ENCODE peak calls at places on chromosome 20, in five cellular contexts. O is HepG2, T is A549, W is WTC11, N is K562. H is an unnamed sample.

GRCh38 chr20:55103188-55103587 is 627.8 kb downstream of the DOK5 start:
- DNase-seq in O (no peak), T (no peak), W (no peak), N (peak; percentile 80), H (no peak)

GRCh38 chr20:12355185-12355584 is 437.5 kb downstream of the BTBD3 start:
- DNase-seq in O (no peak), T (no peak), W (no peak), N (no peak), H (no peak)

GRCh38 chr20:64239449-64240242 is 15.9 kb upstream of the PCMTD2 start:
- DNase-seq in O (no peak), T (no peak), W (no peak), N (no peak), H (no peak)

GRCh38 chr20:46206025-46206424 is 87.9 kb downstream of the CD40 start:
- DNase-seq in O (no peak), T (no peak), W (no peak), N (peak; percentile 70), H (peak; percentile 12)

GRCh38 chr20:48823476-48823875 is 4.3 kb downstream of the PREX1 start:
- DNase-seq in O (no peak), T (no peak), W (no peak), N (no peak), H (no peak)

GRCh38 chr20:32510120-32510600 is 75.0 kb downstream of the NOL4L start:
- DNase-seq in O (no peak), T (no peak), W (no peak), N (no peak), H (no peak)

GRCh38 chr20:22781869-22782268 is 197.5 kb upstream of the FOXA2 start:
- DNase-seq in O (no peak), T (no peak), W (no peak), N (no peak), H (no peak)

GRCh38 chr20:47929368-47930115 is 144.3 kb upstream of the SULF2 start:
- DNase-seq in O (no peak), T (no peak), W (no peak), N (no peak), H (no peak)

GRCh38 chr20:12570371-12570770 is 438.4 kb upstream of the SPTLC3 start:
- DNase-seq in O (peak; percentile 76), T (peak; percentile 58), W (peak; percentile 71), N (no peak), H (no peak)

GRCh38 chr20:57478176-57478575 is 46.8 kb downstream of the CTCFL start:
- DNase-seq in O (no peak), T (no peak), W (no peak), N (no peak), H (no peak)

GRCh38 chr20:52493177-52493711 is 301.7 kb upstream of the ZFP64 start:
- DNase-seq in O (no peak), T (no peak), W (no peak), N (no peak), H (no peak)

GRCh38 chr20:24773751-24774201 is 175.3 kb upstream of the CST7 start:
- DNase-seq in O (no peak), T (peak; percentile 73), W (no peak), N (no peak), H (peak; percentile 15)

GRCh38 chr20:21511850-21512633 is 1.8 kb downstream of the NKX2-2 start:
- DNase-seq in O (no peak), T (no peak), W (peak; percentile 57), N (no peak), H (no peak)

GRCh38 chr20:46312075-46312944 is 4.0 kb upstream of the CDH22 start:
- DNase-seq in O (peak; percentile 24), T (no peak), W (peak; percentile 84), N (peak; percentile 74), H (no peak)

GRCh38 chr20:24097051-24097450 is 108.5 kb upstream of the GGTLC1 start:
- DNase-seq in O (no peak), T (no peak), W (no peak), N (no peak), H (no peak)

GRCh38 chr20:13199279-13199678 is 21.8 kb upstream of the ISM1 start:
- DNase-seq in O (no peak), T (no peak), W (no peak), N (no peak), H (no peak)

GRCh38 chr20:53088786-53089185 is 116.6 kb downstream of the TSHZ2 start:
- DNase-seq in O (no peak), T (no peak), W (no peak), N (no peak), H (no peak)

GRCh38 chr20:8764289-8764962 is 304.5 kb upstream of the PLCB4 start:
- DNase-seq in O (no peak), T (no peak), W (no peak), N (no peak), H (no peak)

GRCh38 chr20:53750827-53751393 is 157.3 kb upstream of the ZNF217 start:
- DNase-seq in O (no peak), T (no peak), W (no peak), N (no peak), H (peak; percentile 69)

GRCh38 chr20:25058051-25058796 is at the start of gene ACSS1:
- DNase-seq in O (no peak), T (peak; percentile 54), W (peak; percentile 36), N (no peak), H (peak; percentile 62)

GRCh38 chr20:5191829-5192569 is 65.2 kb downstream of the CDS2 start:
- DNase-seq in O (peak; percentile 90), T (peak; percentile 81), W (peak; percentile 16), N (peak; percentile 59), H (peak; percentile 61)

GRCh38 chr20:34907616-34908469 is 31.4 kb downstream of the ACSS2 start:
- DNase-seq in O (peak; percentile 26), T (peak; percentile 74), W (no peak), N (no peak), H (no peak)

GRCh38 chr20:48983423-48984400 is 62.2 kb downstream of the ARFGEF2 start:
- DNase-seq in O (no peak), T (peak; percentile 66), W (no peak), N (peak; percentile 21), H (no peak)

GRCh38 chr20:51647674-51648570 is 105.4 kb upstream of the NFATC2 start:
- DNase-seq in O (peak; percentile 39), T (no peak), W (no peak), N (no peak), H (no peak)

GRCh38 chr20:22825076-22825475 is 210.0 kb upstream of the SSTR4 start:
- DNase-seq in O (no peak), T (no peak), W (no peak), N (no peak), H (no peak)

GRCh38 chr20:6626805-6627204 is 140.7 kb upstream of the BMP2 start:
- DNase-seq in O (peak; percentile 18), T (no peak), W (peak; percentile 55), N (no peak), H (no peak)

GRCh38 chr20:6629564-6629963 is 137.9 kb upstream of the BMP2 start:
- DNase-seq in O (no peak), T (no peak), W (no peak), N (no peak), H (no peak)

GRCh38 chr20:6635034-6635736 is 132.3 kb upstream of the BMP2 start:
- DNase-seq in O (no peak), T (no peak), W (no peak), N (no peak), H (no peak)

GRCh38 chr20:6632187-6632586 is 135.3 kb upstream of the BMP2 start:
- DNase-seq in O (peak; percentile 25), T (no peak), W (no peak), N (no peak), H (no peak)

GRCh38 chr20:6630494-6630893 is 137.0 kb upstream of the BMP2 start:
- DNase-seq in O (no peak), T (no peak), W (no peak), N (no peak), H (no peak)
- TF ChIP-seq ESRRA in O (no peak), T (no peak), W (no peak), N (no peak), H (no peak)

DNA sequence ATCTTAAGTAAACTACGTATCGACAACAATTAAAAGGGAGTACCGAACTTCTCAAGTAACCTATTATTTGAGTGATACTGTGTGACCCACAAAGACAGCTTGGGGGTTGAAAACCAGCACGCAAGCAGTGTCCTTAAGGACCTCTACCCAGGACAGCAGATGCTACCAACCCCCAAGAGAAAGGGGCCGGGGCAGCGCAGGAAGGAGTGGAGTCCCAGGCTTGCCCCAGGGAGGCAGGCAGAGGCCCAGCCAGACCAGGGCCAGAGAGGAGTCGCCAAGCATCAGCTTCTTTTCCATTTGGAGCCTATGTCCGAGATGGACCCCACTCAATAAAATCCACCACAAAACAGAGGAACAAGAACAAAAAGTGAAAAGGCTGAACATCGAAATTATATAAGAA is 11.9 kb downstream of the DIDO1 start:
- DNase-seq in O (no peak), T (no peak), W (no peak), N (no peak), H (no peak)
- TF ChIP-seq ESRRA in O (no peak), T (no peak), W (no peak), N (no peak), H (no peak)

DNA sequence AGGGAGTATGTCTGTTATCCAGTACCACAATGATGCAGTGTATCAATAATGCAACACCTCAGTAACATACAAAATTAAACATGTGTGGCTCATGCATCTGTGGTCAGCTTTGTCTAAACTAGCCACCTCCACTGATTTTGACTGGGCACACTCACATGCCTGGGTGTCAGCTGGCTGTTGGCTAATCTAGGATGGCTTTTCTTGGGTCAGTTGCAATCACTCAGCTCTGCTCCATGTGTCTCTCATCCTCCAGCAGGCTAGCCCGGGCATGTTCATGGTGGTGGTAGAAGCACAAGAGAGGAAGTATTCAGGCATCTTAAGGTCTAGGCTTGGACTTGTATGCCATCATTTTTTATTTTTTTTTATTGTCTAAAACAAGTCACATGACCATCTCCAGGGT is 59.3 kb upstream of the JAG1 start:
- DNase-seq in O (no peak), T (no peak), W (no peak), N (no peak), H (no peak)
- TF ChIP-seq ESRRA in O (no peak), T (no peak), W (no peak), N (no peak), H (no peak)

GRCh38 chr20:58839991-58840747 is 10.5 kb downstream of the GNAS-AS1 start:
- DNase-seq in O (no peak), T (no peak), W (peak; percentile 34), N (no peak), H (no peak)

GRCh38 chr20:58837717-58838116 is 13.0 kb downstream of the GNAS-AS1 start:
- DNase-seq in O (no peak), T (no peak), W (no peak), N (no peak), H (no peak)

GRCh38 chr20:58840816-58841538 is 9.7 kb downstream of the GNAS-AS1 start:
- DNase-seq in O (no peak), T (no peak), W (no peak), N (no peak), H (no peak)

GRCh38 chr20:58838174-58838573 is 12.5 kb downstream of the GNAS-AS1 start:
- DNase-seq in O (no peak), T (no peak), W (no peak), N (no peak), H (no peak)

DNA sequence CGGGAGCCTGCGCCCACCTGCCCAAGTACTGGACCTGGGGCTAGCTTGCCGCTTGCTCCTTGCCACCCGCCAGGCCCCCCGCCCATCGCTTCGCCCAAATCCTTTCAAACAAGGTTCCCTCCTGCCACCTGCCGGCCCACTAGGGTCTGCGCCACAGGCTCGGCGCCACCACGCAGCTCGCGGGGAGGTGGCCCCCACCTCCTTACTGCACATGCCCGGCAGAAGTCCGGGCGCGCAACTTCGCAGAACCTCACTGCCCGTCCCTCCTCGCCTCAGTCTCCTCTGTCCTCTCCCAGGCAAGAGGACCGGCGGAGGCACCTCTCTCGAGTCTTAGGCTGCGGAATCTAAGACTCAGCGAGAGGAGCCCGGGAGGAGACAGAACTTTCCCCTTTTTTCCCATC is 11.2 kb downstream of the GNAS-AS1 start:
- DNase-seq in O (peak; percentile 34), T (peak; percentile 70), W (peak; percentile 75), N (peak; percentile 61), H (no peak)
- TF ChIP-seq ESRRA in O (no peak), T (no peak), W (no peak), N (no peak), H (no peak)

H was measured in GM12878.